ENCODE peak calls at places on chromosome 9, in five cellular contexts. Z, B, I, G and H are unnamed samples.

GRCh38 chr9:128244443-128245226 is 31.2 kb downstream of the GOLGA2 start:
- DNase-seq in I (no peak), Z (peak; percentile 76), B (no peak), G (peak; percentile 51), H (peak; percentile 74)

GRCh38 chr9:126608551-126608950 is 5.2 kb upstream of the LMX1B start:
- DNase-seq in I (no peak), G (no peak), B (no peak), Z (no peak), H (no peak)

GRCh38 chr9:92774274-92774673 is 9.6 kb upstream of the BICD2 start:
- DNase-seq in Z (no peak), B (no peak), I (no peak), G (no peak), H (no peak)

GRCh38 chr9:115008536-115008935 is 78.1 kb upstream of the TNFSF8 start:
- DNase-seq in G (no peak), Z (no peak), B (peak; percentile 33), I (no peak), H (no peak)

GRCh38 chr9:112051812-112052211 is 123.3 kb downstream of the SUSD1 start:
- DNase-seq in I (no peak), G (no peak), B (no peak), Z (no peak), H (no peak)

GRCh38 chr9:109315889-109316640 is 4.8 kb downstream of the EPB41L4B start:
- DNase-seq in I (no peak), B (peak; percentile 82), Z (no peak), G (peak; percentile 34), H (no peak)

GRCh38 chr9:33211695-33212393 is 28.1 kb upstream of the SPINK4 start:
- DNase-seq in B (peak; percentile 18), G (no peak), Z (no peak), I (no peak), H (peak; percentile 31)

GRCh38 chr9:100852088-100852487 is 176.4 kb upstream of the PLPPR1 start:
- DNase-seq in G (no peak), I (no peak), Z (no peak), B (no peak), H (no peak)

GRCh38 chr9:89493181-89493580 is 4.7 kb downstream of the SEMA4D start:
- DNase-seq in B (no peak), I (no peak), Z (no peak), G (no peak), H (no peak)

GRCh38 chr9:113589890-113590289 is 126.4 kb downstream of the RGS3 start:
- DNase-seq in I (peak; percentile 71), B (no peak), G (peak; percentile 35), Z (no peak), H (no peak)

GRCh38 chr9:1173211-1173610 is 123.1 kb downstream of the DMRT2 start:
- DNase-seq in Z (no peak), B (no peak), I (no peak), G (peak; percentile 31), H (no peak)

GRCh38 chr9:124218438-124219289 is 39.1 kb upstream of the NEK6 start:
- DNase-seq in Z (no peak), B (peak; percentile 72), G (peak; percentile 30), I (peak; percentile 68), H (no peak)

GRCh38 chr9:115444941-115445340 is 327.0 kb upstream of the TNC start:
- DNase-seq in G (no peak), Z (no peak), B (no peak), I (no peak), H (no peak)

GRCh38 chr9:76456202-76456926 is 2.6 kb upstream of the GCNT1 start:
- DNase-seq in G (peak; percentile 89), B (no peak), Z (peak; percentile 69), I (peak; percentile 99), H (peak; percentile 42)

GRCh38 chr9:127698985-127699670 is 7.7 kb upstream of the CFAP157 start:
- DNase-seq in G (no peak), I (peak; percentile 97), B (peak; percentile 98), Z (peak; percentile 100), H (peak; percentile 95)

GRCh38 chr9:132943677-132944293 is 631 bp downstream of the TSC1 start:
- DNase-seq in G (no peak), I (peak; percentile 17), Z (no peak), B (no peak), H (no peak)
- TF ChIP-seq JUN in G (no peak), I (no peak), Z (no peak), B (no peak), H (no peak)

GRCh38 chr9:136586391-136586790 is 40.5 kb upstream of the NOTCH1 start:
- DNase-seq in Z (no peak), G (no peak), I (no peak), B (no peak), H (no peak)

GRCh38 chr9:136587944-136588662 is 42.3 kb upstream of the NOTCH1 start:
- DNase-seq in B (no peak), I (peak; percentile 15), Z (peak; percentile 57), G (no peak), H (peak; percentile 90)

GRCh38 chr9:136588663-136589464 is 43.0 kb upstream of the NOTCH1 start:
- DNase-seq in G (no peak), B (no peak), Z (no peak), I (no peak), H (no peak)

GRCh38 chr9:136585531-136586120 is 39.8 kb upstream of the NOTCH1 start:
- DNase-seq in B (no peak), G (no peak), I (no peak), Z (no peak), H (no peak)

DNA sequence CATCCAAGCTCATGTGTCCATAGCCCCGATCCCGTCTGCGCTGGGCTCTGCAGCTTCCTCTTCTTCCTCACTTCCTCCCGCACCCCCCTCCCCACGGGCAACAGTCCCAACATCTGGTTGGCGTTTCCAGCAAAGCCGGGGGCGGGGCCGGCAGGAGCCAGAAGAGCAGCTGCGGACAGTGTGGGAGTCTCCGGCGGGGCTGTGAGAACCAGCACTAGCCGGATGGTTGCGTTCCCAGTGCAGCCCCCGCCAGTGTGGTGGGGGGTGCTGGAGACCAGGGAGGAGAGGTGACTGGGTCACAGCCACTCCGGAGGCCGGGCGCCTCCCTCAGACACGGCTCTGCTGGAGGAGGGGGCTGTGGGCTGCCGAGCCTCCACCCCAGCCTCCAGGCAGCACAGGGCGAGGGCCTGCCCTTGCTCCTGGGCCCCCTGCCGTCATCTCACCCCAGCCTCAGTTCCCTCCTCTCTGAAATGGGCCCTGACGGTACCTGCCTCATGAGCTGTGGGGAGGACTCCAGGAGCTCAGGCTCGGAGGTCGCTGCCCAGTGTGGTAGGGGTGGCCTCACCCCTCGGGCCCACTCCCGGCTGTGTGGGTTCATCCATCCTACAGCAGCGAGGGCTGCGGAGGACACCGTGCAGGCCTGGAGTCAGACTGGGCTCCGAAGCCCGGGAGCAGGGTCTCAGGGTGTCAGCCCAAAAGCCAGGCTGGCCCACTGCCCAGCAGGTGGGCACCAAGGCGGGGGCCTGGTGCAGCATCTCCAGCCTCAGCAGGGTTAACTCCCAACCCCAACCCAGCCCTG is 41.5 kb upstream of the NOTCH1 start:
- DNase-seq in B (no peak), G (no peak), I (peak; percentile 44), Z (peak; percentile 76), H (peak; percentile 86)
- TF ChIP-seq JUN in B (no peak), G (no peak), I (no peak), Z (no peak), H (no peak)

GRCh38 chr9:14770592-14770991 is 48.1 kb upstream of the CER1 start:
- DNase-seq in B (no peak), Z (no peak), I (no peak), G (no peak), H (no peak)

GRCh38 chr9:14766299-14766698 is 43.8 kb upstream of the CER1 start:
- DNase-seq in G (no peak), B (no peak), I (no peak), Z (no peak), H (no peak)

GRCh38 chr9:14769235-14769580 is 46.7 kb upstream of the CER1 start:
- DNase-seq in I (peak; percentile 80), B (no peak), G (no peak), Z (no peak), H (peak; percentile 18)

DNA sequence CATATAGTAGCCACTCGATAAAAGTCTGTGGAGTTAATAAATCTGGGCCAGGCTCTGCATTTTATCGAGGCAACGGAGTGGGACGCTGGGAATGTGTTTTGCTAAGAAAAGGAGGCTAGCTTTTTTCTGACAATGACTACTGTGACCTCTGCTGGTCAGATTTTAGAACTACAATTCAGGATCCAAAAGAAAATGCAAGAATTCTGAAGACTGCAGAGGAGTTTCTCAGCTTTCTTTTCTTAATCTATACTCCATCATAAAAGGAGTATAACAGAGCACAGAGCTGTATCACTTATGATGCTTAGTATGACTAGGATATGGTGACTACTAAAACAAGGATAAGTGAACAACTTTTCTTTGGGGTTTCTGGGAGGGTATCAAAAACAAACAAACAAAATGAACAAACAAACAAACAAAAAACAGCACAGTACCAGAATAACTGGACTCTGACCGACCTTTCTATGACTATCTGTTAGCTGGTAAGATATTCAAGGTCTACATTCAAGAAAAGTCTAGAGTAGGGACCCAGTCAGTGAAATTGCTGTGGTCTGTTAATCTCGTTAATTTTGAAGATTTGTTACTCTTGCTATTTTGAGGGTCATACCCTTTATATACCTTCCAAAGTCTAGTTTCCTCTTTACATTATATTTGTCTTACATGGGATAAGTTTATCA is 46.2 kb upstream of the CER1 start:
- DNase-seq in I (peak; percentile 77), Z (peak; percentile 15), G (peak; percentile 34), B (peak; percentile 23), H (peak; percentile 18)
- TF ChIP-seq JUN in I (no peak), Z (no peak), G (no peak), B (no peak), H (no peak)

GRCh38 chr9:129252937-129253819 is 75.1 kb upstream of the IER5L start:
- DNase-seq in B (no peak), I (no peak), Z (no peak), G (peak; percentile 69), H (no peak)
- TF ChIP-seq JUN in B (no peak), I (no peak), Z (no peak), G (no peak), H (no peak)

GRCh38 chr9:20558609-20559016 is 63.7 kb downstream of the MLLT3 start:
- DNase-seq in G (no peak), Z (no peak), I (peak; percentile 23), B (peak; percentile 53), H (no peak)
- TF ChIP-seq JUN in G (no peak), Z (no peak), I (no peak), B (peak; percentile 22), H (no peak)

GRCh38 chr9:121700165-121700830 is 48.9 kb downstream of the DAB2IP start:
- DNase-seq in B (peak; percentile 57), G (no peak), Z (no peak), I (peak; percentile 72), H (peak; percentile 69)
- TF ChIP-seq JUN in B (no peak), G (no peak), Z (no peak), I (no peak), H (no peak)

GRCh38 chr9:137441289-137441934 is at the start of gene ENTPD8:
- DNase-seq in Z (peak; percentile 71), G (peak; percentile 87), I (no peak), B (peak; percentile 76), H (peak; percentile 90)
- TF ChIP-seq JUN in Z (no peak), G (no peak), I (no peak), B (no peak), H (no peak)

DNA sequence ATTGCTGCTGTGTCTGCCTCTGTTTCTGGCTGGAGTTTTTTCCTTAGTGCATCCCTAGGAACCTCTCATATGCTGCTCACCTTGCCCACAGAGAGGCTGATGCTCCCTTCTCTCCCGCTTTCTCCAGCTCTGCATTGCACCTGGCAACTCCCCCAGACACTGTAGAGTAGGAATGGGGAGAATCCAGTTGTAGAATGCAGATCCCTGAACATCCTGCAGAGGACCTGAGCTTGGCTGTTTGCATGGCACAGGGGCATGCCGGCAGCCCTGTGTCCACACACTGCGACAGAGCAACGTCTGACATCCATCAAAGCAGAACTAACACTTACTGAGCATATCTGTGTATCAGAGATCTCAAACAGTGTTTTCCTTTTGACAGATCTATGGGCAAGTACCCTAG is 19.8 kb downstream of the IDNK start:
- DNase-seq in B (no peak), G (no peak), Z (no peak), I (no peak), H (peak; percentile 11)
- TF ChIP-seq JUN in B (no peak), G (no peak), Z (no peak), I (no peak), H (no peak)